ENCODE peak calls at places on chromosomes 11 and 22, in seven cellular contexts. Y is psoas muscle, U is foreskin fibroblast, V is GM12864, B is CD14-positive monocyte, H is Calu3, O is cardiac fibroblast. K is an unnamed sample.

GRCh38 chr11:109697140-109697843 is 275.3 kb downstream of the C11orf87 start:
- DNase-seq in B (no peak), U (peak), H (no peak), V (peak), O (peak), Y (no peak), K (no peak)

GRCh38 chr22:25602924-25603323 is 38.4 kb downstream of the GRK3 start:
- DNase-seq in U (no peak), B (no peak), V (no peak), H (no peak), Y (no peak), O (no peak), K (no peak)

GRCh38 chr11:35166369-35167360 is 27.7 kb downstream of the CD44 start:
- DNase-seq in V (no peak), B (peak), H (peak), Y (no peak), U (peak), O (peak), K (peak)

GRCh38 chr11:17528181-17528691 is 16.0 kb downstream of the USH1C start:
- DNase-seq in O (peak), Y (peak), U (peak), H (peak), V (no peak), B (no peak), K (no peak)

GRCh38 chr11:78127408-78127807 is 12.0 kb downstream of the ALG8 start:
- DNase-seq in V (no peak), B (no peak), Y (no peak), O (no peak), U (no peak), H (no peak), K (no peak)

GRCh38 chr11:29319231-29319630 is 697.6 kb downstream of the KCNA4 start:
- DNase-seq in O (no peak), B (no peak), U (peak), H (no peak), Y (no peak), V (no peak), K (no peak)

GRCh38 chr11:127943763-127944162 is 643.6 kb downstream of the ETS1 start:
- DNase-seq in Y (no peak), O (no peak), B (no peak), H (no peak), V (no peak), U (peak), K (no peak)

GRCh38 chr11:102287963-102288744 is 29.1 kb upstream of the BIRC3 start:
- DNase-seq in H (peak), B (peak), Y (no peak), V (peak), O (peak), U (peak), K (no peak)

GRCh38 chr11:77851513-77851912 is 30.6 kb downstream of the AAMDC start:
- DNase-seq in B (no peak), Y (no peak), V (no peak), O (peak), U (peak), H (no peak), K (no peak)

GRCh38 chr11:76313913-76314740 is 66.8 kb downstream of the THAP12 start:
- DNase-seq in H (no peak), Y (peak), U (peak), O (peak), B (no peak), V (no peak), K (no peak)

GRCh38 chr11:830295-831131 is 2.2 kb upstream of the CD151 start:
- DNase-seq in O (peak), H (peak), V (no peak), B (peak), Y (peak), U (peak), K (no peak)

GRCh38 chr22:46830841-46831240 is 68.4 kb downstream of the TBC1D22A start:
- DNase-seq in B (no peak), V (no peak), Y (no peak), O (no peak), H (no peak), U (peak), K (no peak)

GRCh38 chr22:19691721-19692341 is 22.5 kb upstream of the SEPTIN5 start:
- DNase-seq in Y (no peak), U (peak), B (no peak), H (peak), O (peak), V (no peak), K (no peak)

GRCh38 chr11:46679252-46680163 is 20.9 kb downstream of the ARHGAP1 start:
- DNase-seq in Y (no peak), V (no peak), B (no peak), H (no peak), O (no peak), U (no peak), K (no peak)

GRCh38 chr11:134537941-134538340 is 125.9 kb upstream of the B3GAT1 start:
- DNase-seq in U (no peak), B (no peak), H (no peak), V (no peak), O (no peak), Y (peak), K (peak)

GRCh38 chr11:97557399-97557798 is 1167.6 kb downstream of the JRKL start:
- DNase-seq in U (no peak), B (no peak), V (no peak), Y (no peak), O (peak), H (no peak), K (no peak)

GRCh38 chr22:19761500-19762314 is 1.1 kb downstream of the TBX1 start:
- DNase-seq in O (no peak), H (no peak), V (no peak), Y (no peak), U (no peak), B (no peak), K (no peak)

GRCh38 chr11:111729441-111729840 is 36.7 kb downstream of the PPP2R1B start:
- DNase-seq in B (no peak), V (no peak), O (no peak), H (no peak), Y (no peak), U (no peak), K (no peak)

GRCh38 chr11:110896358-110896757 is 184.1 kb upstream of the ARHGAP20 start:
- DNase-seq in O (peak), B (no peak), V (no peak), H (no peak), Y (no peak), U (peak), K (no peak)

GRCh38 chr22:30968015-30968923 is at the start of gene MORC2:
- DNase-seq in O (peak), B (no peak), H (peak), V (no peak), Y (peak), U (no peak), K (no peak)

GRCh38 chr22:45014658-45015057 is 4.9 kb upstream of the PHF21B start:
- DNase-seq in Y (no peak), B (no peak), V (no peak), H (no peak), U (no peak), O (no peak), K (no peak)

GRCh38 chr11:68940651-68941323 is 37.1 kb downstream of the IGHMBP2 start:
- DNase-seq in B (no peak), U (no peak), V (no peak), O (no peak), Y (no peak), H (no peak), K (no peak)

GRCh38 chr11:62959077-62959980 is 25.4 kb downstream of the SLC22A6 start:
- DNase-seq in U (no peak), V (no peak), O (no peak), Y (no peak), B (no peak), H (no peak), K (peak)

GRCh38 chr11:61899146-61899841 is 7.9 kb upstream of the FADS3 start:
- DNase-seq in H (peak), V (peak), Y (peak), B (peak), O (peak), U (peak), K (peak)

GRCh38 chr11:64606796-64607380 is 15.9 kb downstream of the SLC22A12 start:
- DNase-seq in Y (no peak), O (no peak), V (no peak), B (no peak), H (no peak), U (no peak), K (no peak)

GRCh38 chr22:35611891-35612576 is 5.1 kb downstream of the MB start:
- DNase-seq in O (no peak), Y (peak), H (no peak), U (no peak), B (no peak), V (no peak), K (no peak)

GRCh38 chr22:45308624-45309421 is 911 bp upstream of the FAM118A start:
- DNase-seq in Y (peak), V (no peak), U (no peak), O (no peak), B (no peak), H (no peak), K (no peak)

GRCh38 chr11:70508231-70508480 is 109.8 kb downstream of the CTTN start:
- DNase-seq in O (no peak), B (no peak), V (no peak), H (no peak), Y (peak), U (no peak), K (no peak)
- TF ChIP-seq CTCF in O (no peak), B (no peak), V (no peak), H (no peak), Y (no peak), U (no peak), K (no peak)

DNA sequence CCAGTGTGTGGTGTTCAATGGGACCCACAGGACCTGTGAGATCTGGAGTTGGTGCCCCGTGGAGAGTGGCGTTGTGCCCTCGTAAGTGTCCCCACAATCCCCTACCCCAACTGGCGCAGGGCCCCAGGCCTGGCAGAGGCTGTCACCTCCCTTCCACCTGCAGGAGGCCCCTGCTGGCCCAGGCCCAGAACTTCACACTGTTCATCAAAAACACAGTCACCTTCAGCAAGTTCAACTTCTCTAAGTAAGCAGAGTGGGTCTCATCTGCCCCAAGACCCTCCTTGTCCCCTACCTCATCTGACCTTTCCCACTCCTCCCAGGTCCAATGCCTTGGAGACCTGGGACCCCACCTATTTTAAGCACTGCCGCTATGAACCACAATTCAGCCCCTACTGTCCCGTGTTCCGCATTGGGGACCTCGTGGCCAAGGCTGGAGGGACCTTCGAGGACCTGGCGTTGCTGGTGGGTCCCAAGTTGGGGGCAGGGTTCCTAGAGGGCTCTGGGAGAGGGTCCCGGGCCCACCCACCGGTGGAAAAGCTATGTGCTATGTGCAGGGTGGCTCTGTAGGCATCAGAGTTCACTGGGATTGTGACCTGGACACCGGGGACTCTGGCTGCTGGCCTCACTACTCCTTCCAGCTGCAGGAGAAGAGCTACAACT is 8.1 kb downstream of the P2RX6 start:
- DNase-seq in V (no peak), B (peak), U (no peak), Y (no peak), H (no peak), O (no peak), K (no peak)
- TF ChIP-seq CTCF in V (peak), B (no peak), U (no peak), Y (no peak), H (no peak), O (no peak), K (no peak)

DNA sequence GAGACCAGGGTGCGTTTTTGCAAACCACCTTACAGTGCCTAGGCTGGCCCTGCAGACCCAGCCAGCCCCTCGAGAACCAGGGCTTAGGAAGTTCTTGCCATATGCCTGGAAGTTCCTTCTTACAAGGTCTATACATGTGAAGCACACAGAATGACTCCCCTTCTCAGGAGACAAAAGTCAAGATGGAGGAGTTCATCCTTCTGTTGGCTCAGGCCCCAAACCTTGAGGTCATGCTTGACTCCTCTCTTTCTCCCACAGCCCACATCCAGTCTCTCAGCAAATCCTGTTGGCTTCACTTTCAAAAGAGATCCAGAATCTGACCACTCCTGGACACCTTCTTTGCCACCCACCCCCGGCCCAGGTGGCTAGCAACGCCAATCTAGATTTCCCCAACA is 1.7 kb upstream of the CD248 start:
- DNase-seq in U (peak), V (no peak), O (no peak), Y (no peak), B (no peak), H (no peak), K (no peak)
- TF ChIP-seq CTCF in U (no peak), V (no peak), O (no peak), Y (no peak), B (no peak), H (no peak), K (no peak)

DNA sequence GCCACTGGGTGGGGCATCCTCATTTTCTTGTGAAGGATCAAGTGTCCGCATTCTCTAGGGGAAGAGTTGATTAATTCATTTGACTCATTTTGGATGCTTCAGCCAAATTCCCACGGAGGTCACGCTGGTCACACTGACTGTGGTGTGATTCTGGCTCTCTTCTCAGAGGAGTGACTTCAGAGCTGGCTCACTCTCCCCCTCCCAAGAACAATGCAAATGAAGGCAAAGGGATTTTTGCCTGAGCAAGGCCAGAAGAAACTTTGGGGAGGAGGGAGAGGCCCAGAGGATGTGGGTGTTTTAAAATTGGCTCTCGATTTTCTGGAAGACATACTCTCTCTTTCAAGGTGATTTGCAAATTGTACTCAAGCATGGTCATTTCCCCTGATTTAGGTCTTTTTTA is 51.1 kb upstream of the LMO2 start:
- DNase-seq in U (peak), Y (peak), H (no peak), O (peak), B (peak), V (peak), K (no peak)
- TF ChIP-seq CTCF in U (no peak), Y (no peak), H (no peak), O (no peak), B (no peak), V (no peak), K (no peak)

DNA sequence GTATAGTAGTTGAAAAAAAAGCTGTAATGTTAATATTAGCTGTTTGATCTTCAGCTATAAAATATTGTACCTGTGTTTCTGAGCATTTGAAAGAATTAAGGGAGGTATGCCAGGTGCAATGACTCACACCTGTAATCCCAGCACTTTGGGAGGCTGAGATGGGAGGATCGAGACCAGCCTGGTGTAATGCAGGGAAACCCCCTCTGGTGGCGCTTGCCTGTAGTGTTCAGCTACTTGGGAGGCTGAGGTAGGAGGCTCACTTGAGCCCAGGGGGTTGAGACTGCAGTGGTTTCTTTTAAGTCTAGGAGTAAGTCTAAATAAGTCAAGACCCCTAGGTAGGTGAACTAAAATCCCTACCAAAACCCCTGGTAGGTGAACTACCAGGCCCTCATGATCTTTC is 37.1 kb downstream of the TAF1D start:
- DNase-seq in H (peak), B (no peak), U (no peak), O (no peak), Y (no peak), V (no peak), K (no peak)
- TF ChIP-seq CTCF in H (no peak), B (no peak), U (no peak), O (peak), Y (no peak), V (peak), K (no peak)

DNA sequence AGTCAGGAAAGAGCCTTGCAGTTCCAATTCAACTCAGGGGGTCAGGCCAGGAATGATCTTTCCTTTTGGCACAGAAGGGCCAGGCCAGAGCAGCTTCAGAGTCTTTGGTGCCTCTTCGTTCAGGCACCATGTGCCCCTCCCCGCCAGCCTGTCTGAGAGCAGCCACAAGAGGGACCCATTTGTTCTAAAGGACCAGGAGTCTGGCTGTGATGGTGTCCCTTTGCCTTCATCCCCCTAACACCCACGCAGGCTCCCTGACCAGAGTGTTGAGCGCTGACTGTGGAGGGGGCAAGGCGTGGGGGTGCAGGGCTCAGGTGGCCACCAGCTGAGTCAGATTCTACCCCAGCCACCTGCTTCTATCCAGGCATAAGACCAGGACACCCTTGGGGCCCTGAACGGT is 156.4 kb downstream of the TTC17 start:
- DNase-seq in B (no peak), Y (no peak), H (no peak), O (no peak), V (no peak), U (no peak), K (no peak)
- TF ChIP-seq CTCF in B (no peak), Y (no peak), H (no peak), O (peak), V (peak), U (no peak), K (no peak)

GRCh38 chr11:123719452-123719851 is 22.0 kb downstream of the ZNF202 start:
- DNase-seq in O (no peak), B (no peak), U (peak), H (no peak), V (no peak), Y (no peak), K (no peak)
- TF ChIP-seq CTCF in O (no peak), B (no peak), U (no peak), H (no peak), V (no peak), Y (no peak), K (no peak)

GRCh38 chr11:11148104-11148509 is 204.9 kb downstream of the CSNK2A3 start:
- DNase-seq in B (no peak), O (peak), U (peak), V (no peak), Y (peak), H (peak), K (peak)
- TF ChIP-seq CTCF in B (no peak), O (peak), U (peak), V (peak), Y (peak), H (no peak), K (peak)

GRCh38 chr22:38221407-38221806 is 19.6 kb downstream of the MAFF start:
- DNase-seq in U (no peak), B (no peak), V (no peak), H (no peak), O (no peak), Y (no peak), K (no peak)

GRCh38 chr22:38221908-38222796 is 20.4 kb downstream of the MAFF start:
- DNase-seq in Y (no peak), B (no peak), O (no peak), U (no peak), V (no peak), H (no peak), K (no peak)

GRCh38 chr22:38222797-38223119 is 21.0 kb downstream of the MAFF start:
- DNase-seq in B (no peak), O (no peak), V (no peak), Y (no peak), H (peak), U (no peak), K (no peak)

GRCh38 chr22:38220653-38221386 is 19.0 kb downstream of the MAFF start:
- DNase-seq in O (no peak), H (no peak), U (no peak), V (no peak), B (no peak), Y (no peak), K (no peak)

DNA sequence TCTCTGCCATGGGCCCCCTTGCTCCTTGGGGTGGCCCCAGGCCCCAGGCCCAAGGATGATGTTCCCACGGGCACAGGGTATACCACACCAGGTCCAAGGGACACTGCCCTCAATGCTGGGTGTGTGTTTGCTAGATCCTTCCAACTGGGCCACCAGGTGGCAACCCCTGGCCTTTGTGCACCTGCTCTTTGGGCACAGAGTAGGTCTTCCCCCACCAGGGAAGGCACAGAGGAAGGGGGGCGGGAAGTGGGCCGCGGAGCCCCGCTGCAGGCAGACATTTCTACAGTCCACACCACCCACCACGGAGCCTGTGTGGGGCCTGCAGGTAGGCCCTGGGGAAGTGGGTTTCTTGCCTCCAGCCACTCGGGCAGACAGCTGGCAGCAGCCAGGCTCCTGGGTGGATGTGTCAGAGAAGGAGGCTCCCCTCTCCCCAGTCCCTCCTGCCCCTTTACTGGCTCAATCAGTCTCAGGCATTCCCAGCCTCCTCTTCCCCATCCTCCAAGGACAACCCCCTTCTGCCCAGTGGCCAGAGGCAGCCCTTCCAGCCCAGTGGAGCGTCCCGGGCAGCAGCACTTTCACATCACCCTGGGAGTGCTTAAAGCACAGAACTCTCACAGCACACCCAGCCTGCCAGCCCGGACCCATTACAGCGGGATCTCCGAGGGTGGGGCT is 21.6 kb downstream of the MAFF start:
- DNase-seq in Y (no peak), O (no peak), H (no peak), B (no peak), U (no peak), V (no peak), K (no peak)
- TF ChIP-seq CTCF in Y (no peak), O (no peak), H (peak), B (no peak), U (no peak), V (peak), K (no peak)